ENCODE peak calls at places on chromosomes 11 and 22, in seven cellular contexts. Z is SK-N-SH, O is HepG2, K is K562, X is GM12878, T is H1, Y is GM12892. S is an unnamed sample.

GRCh38 chr22:32996276-32996675 is 61.9 kb downstream of the SYN3 start:
- DNase-seq in Z (no peak), O (no peak), K (no peak), X (no peak), T (no peak), Y (no peak), S (no peak)

GRCh38 chr11:69131644-69132300 is 24.0 kb upstream of the SMIM38 start:
- DNase-seq in Z (peak), O (peak), K (peak), X (no peak), T (peak), Y (no peak), S (no peak)

GRCh38 chr11:83070878-83071640 is 638 bp downstream of the RAB30 start:
- DNase-seq in Z (peak), O (no peak), K (no peak), X (no peak), T (no peak), Y (no peak), S (no peak)

GRCh38 chr11:14105446-14105845 is 142.9 kb downstream of the SPON1 start:
- DNase-seq in Z (no peak), O (no peak), K (no peak), X (no peak), T (no peak), Y (no peak), S (no peak)

GRCh38 chr11:110524227-110524626 is 94.5 kb downstream of the FDX1 start:
- DNase-seq in Z (no peak), O (no peak), K (no peak), X (no peak), T (no peak), Y (no peak), S (no peak)

GRCh38 chr11:127106142-127106541 is 105.6 kb upstream of the KIRREL3 start:
- DNase-seq in Z (no peak), O (no peak), K (no peak), X (no peak), T (no peak), Y (no peak), S (no peak)

GRCh38 chr22:30922151-30922611 is 46.4 kb downstream of the MORC2 start:
- DNase-seq in Z (peak), O (no peak), K (no peak), X (peak), T (no peak), Y (peak), S (peak)

GRCh38 chr11:124889692-124890091 is 8.0 kb downstream of the ROBO4 start:
- DNase-seq in Z (peak), O (no peak), K (no peak), X (no peak), T (no peak), Y (no peak), S (no peak)

GRCh38 chr11:72831521-72832300 is 17.5 kb downstream of the ATG16L2 start:
- DNase-seq in Z (peak), O (peak), K (peak), X (no peak), T (peak), Y (no peak), S (no peak)

GRCh38 chr22:19874307-19875060 is 19.8 kb upstream of the GNB1L start:
- DNase-seq in Z (peak), O (no peak), K (no peak), X (no peak), T (peak), Y (peak), S (peak)

GRCh38 chr22:37175414-37176144 is 12.5 kb downstream of the C1QTNF6 start:
- DNase-seq in Z (peak), O (no peak), K (no peak), X (no peak), T (no peak), Y (no peak), S (no peak)

GRCh38 chr11:129375731-129376657 is at the start of gene BARX2:
- DNase-seq in Z (peak), O (peak), K (peak), X (no peak), T (peak), Y (peak), S (no peak)

GRCh38 chr11:17683378-17684161 is 35.8 kb upstream of the MYOD1 start:
- DNase-seq in Z (no peak), O (peak), K (no peak), X (no peak), T (no peak), Y (no peak), S (no peak)

GRCh38 chr22:20517841-20518592 is 10.6 kb downstream of the MED15 start:
- DNase-seq in Z (no peak), O (no peak), K (no peak), X (no peak), T (no peak), Y (no peak), S (no peak)

GRCh38 chr11:67468056-67468455 is 995 bp downstream of the TMEM134 start:
- DNase-seq in Z (peak), O (no peak), K (no peak), X (no peak), T (no peak), Y (no peak), S (no peak)

GRCh38 chr22:48931452-48931851 is 896.2 kb downstream of the BRD1 start:
- DNase-seq in Z (no peak), O (no peak), K (no peak), X (no peak), T (no peak), Y (no peak), S (no peak)

GRCh38 chr11:11179239-11179638 is 173.8 kb downstream of the CSNK2A3 start:
- DNase-seq in Z (no peak), O (no peak), K (no peak), X (no peak), T (no peak), Y (no peak), S (no peak)

GRCh38 chr11:79507726-79508125 is 66.9 kb upstream of the TENM4 start:
- DNase-seq in Z (no peak), O (no peak), K (no peak), X (no peak), T (no peak), Y (no peak), S (no peak)

GRCh38 chr11:90453525-90453924 is 230.7 kb upstream of the CHORDC1 start:
- DNase-seq in Z (no peak), O (no peak), K (no peak), X (no peak), T (no peak), Y (no peak), S (no peak)

GRCh38 chr11:119479685-119480275 is 56.8 kb upstream of the THY1 start:
- DNase-seq in Z (no peak), O (peak), K (peak), X (no peak), T (peak), Y (no peak), S (no peak)

DNA sequence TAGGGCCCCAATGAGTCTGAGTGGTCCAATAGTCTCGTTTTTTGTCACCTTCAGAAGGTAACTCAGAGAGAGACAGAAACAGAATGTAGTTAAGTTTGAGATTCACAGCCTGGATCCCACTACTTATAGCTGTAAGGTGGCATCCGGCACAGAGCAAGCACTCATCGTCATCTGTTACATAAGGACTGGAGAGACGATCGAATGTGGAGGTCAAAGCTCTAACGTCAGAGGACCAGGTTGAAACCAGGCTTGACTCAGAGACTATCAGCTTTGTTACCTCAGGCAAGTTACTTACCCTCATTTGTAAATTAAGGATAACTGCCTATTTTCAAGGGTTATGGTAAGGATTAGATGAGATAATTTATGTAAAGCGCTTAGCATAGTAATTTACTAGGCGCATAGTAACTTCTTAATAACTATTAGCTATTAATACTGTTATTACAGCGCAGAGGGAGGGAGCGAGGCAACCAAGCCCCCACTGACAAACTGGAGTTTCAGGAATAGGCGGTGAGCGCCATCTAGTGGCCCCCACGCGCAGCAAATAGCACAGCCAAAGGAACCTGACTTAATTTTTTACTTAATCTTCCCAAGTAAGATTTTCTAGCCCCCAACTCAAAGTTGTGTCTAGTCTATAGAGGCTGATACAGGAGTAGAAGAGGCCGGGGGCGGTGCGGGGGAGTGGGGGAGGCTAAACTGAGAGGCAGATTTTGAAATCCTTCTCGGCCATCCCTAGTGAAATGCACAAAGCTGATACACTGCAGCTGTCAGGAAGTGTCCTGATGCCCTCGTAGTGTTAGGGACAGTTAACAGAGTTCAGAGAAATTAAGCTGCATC is 29.0 kb upstream of the API5 start:
- DNase-seq in Z (peak), O (peak), K (peak), X (no peak), T (peak), Y (peak), S (peak)
- TF ChIP-seq TAF1 in Z (no peak), O (no peak), K (no peak), X (no peak), T (no peak), Y (no peak), S (no peak)

DNA sequence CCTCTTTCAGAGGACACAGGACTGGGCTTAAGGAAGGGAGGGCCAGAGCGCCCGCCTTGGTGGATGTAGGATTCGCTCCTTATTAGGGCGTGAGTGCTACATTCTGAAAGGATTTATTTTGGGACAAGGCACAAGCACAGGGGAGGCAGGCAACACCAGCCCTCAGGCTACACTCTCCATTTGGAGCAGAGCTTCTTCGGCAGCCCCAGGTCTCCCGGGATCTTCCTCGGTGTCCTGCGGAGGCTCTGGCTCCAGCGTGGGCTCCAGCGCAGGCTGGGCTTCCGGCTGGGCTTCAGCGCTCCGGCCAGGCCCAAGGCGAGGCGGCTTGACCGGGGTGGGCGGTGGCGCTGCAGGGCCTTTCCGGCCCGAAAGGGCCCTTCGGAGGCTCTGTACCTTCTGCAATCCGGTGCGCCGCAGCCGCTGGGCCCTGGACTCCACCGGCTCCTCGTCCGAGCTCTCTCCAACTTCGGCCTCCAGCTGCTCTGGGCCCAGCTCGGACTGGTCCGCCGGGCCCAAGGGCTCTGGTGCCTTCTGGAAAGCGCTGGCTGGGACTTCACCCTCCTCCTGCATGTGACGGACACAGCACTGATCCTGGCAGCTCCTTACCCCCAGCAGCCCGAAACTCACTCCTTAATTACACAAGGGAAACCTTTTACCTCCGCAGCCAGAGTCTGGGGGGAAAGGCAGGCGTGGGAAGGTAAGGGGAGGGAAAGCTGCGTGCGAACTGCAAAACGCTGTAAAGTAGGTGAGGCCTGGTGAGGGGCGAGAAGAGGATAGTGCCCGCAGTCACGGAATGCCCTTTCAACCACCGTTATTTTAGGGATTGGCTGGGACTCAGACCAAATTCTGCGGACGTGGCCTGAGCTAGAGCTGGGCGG is 1.1 kb downstream of the CAVIN3 start:
- DNase-seq in Z (peak), O (no peak), K (no peak), X (no peak), T (peak), Y (no peak), S (no peak)
- TF ChIP-seq TAF1 in Z (no peak), O (no peak), K (no peak), X (no peak), T (peak), Y (no peak), S (no peak)

DNA sequence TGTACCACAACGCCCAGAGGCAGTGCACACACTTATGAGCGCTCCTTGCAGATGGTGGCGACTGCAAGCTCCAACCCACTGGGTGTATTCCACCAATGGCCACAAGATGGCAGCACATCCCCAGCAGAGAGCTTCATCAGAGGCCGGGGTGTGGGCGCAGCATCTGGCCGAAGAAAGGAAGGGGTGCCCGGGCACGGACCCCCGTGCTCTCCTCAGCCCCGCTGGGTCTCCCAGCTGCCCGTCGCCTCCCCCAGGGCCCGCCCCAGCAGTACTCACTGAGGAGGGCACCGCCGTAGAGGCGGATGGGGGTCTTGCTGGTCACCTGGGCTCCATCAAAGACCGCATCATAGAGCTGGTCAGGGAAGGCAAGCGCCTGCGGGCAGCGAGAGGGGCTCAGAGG is 14.2 kb downstream of the TP53I11 start:
- DNase-seq in Z (peak), O (peak), K (peak), X (no peak), T (peak), Y (peak), S (peak)
- TF ChIP-seq TAF1 in Z (no peak), O (no peak), K (no peak), X (no peak), T (no peak), Y (no peak), S (no peak)

DNA sequence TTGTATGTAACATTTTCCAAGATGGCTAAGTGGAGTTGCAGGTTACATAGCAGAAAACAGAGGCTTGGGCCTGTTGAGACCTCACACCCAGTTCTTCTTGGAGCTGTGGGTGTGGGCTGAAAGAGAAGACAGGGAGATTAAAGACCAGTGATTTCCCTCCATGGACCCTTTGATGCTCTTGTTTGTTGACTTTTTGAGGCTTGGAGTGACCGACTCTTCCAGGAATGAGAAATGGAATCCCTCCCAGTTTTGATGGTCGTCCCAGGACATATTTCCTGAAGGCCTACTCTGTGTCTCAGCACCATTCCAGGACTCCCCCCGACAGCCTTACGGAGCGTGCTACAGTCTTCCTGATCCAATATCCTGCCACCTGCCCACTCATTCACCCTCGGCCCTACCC is 96.9 kb downstream of the PTPRJ start:
- DNase-seq in Z (no peak), O (no peak), K (no peak), X (no peak), T (no peak), Y (no peak), S (no peak)
- TF ChIP-seq TAF1 in Z (no peak), O (no peak), K (no peak), X (no peak), T (no peak), Y (no peak), S (no peak)

GRCh38 chr22:27197618-27198017 is 540.2 kb downstream of the MIAT start:
- DNase-seq in Z (no peak), O (no peak), K (no peak), X (no peak), T (no peak), Y (no peak), S (no peak)
- TF ChIP-seq TAF1 in Z (no peak), O (no peak), K (no peak), X (no peak), T (no peak), Y (no peak), S (no peak)

GRCh38 chr11:100895449-100895848 is 208.4 kb downstream of the ARHGAP42 start:
- DNase-seq in Z (no peak), O (no peak), K (no peak), X (no peak), T (no peak), Y (no peak), S (no peak)

GRCh38 chr11:100888836-100889235 is 201.7 kb downstream of the ARHGAP42 start:
- DNase-seq in Z (no peak), O (no peak), K (no peak), X (no peak), T (no peak), Y (no peak), S (no peak)

GRCh38 chr11:100890779-100891178 is 203.7 kb downstream of the ARHGAP42 start:
- DNase-seq in Z (no peak), O (no peak), K (no peak), X (no peak), T (no peak), Y (no peak), S (no peak)

GRCh38 chr11:100889758-100890157 is 202.7 kb downstream of the ARHGAP42 start:
- DNase-seq in Z (no peak), O (no peak), K (no peak), X (no peak), T (no peak), Y (no peak), S (no peak)

DNA sequence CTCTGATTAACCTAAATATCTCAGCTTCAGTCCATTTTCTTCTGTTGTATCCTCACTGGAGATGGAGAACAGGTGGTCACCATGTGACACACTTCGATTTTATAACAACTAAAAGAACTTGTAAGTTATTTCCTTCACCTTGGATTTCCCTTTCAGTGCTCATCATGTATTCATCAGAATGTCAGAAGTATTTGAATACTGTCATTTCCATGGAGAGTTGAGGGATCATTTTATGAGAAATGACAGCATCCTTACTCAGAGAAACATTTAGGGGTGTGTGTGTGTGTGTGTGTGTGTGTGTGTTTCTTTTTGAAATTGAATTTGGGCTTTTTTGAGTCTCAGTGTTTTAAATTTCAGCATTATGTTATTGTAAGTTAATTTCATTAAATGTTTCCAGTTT is 205.8 kb downstream of the ARHGAP42 start:
- DNase-seq in Z (no peak), O (no peak), K (no peak), X (no peak), T (no peak), Y (no peak), S (no peak)
- TF ChIP-seq TAF1 in Z (no peak), O (no peak), K (no peak), X (no peak), T (no peak), Y (no peak), S (no peak)

GRCh38 chr11:6745465-6746015 is 26.2 kb downstream of the OR2AG2 start:
- DNase-seq in Z (no peak), O (no peak), K (peak), X (peak), T (no peak), Y (no peak), S (no peak)
- TF ChIP-seq TAF1 in Z (no peak), O (no peak), K (no peak), X (peak), T (no peak), Y (peak), S (peak)

DNA sequence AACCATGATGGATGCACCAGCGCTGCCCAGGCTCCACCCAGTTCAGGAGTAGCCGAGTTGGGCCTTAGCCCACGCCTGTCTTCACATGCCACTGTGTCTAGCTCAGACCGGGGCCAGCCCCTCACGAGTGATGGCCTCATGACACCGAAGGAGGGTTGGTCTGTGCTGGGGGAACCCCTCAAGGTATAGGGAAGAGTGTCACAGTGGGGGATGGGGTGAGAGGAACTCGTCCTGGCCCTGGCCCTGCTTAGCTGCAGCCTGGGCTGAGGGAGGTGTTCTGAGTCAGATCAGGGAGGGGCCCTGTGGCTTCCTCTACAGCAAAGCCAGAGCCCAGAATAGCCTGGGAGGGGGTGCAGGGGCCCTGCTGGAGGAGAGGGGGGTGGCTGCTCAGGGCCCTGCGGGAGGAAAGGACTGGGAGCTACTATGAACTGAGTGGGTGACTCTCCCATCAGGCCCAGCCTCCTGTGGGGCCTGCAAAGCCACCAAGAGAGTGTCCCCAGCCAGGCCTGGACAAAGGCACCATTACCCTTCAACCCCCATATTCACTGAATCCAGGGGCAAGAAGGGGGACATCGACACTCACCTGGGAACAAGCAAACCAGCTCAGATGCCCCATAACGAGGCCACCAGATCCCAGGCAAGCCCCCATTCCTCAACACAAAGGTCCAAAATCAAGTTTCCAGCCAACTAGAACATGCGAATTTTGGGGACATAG is 41.2 kb downstream of the IGLL5 start:
- DNase-seq in Z (no peak), O (no peak), K (peak), X (peak), T (no peak), Y (peak), S (peak)
- TF ChIP-seq TAF1 in Z (no peak), O (no peak), K (no peak), X (peak), T (no peak), Y (peak), S (peak)

DNA sequence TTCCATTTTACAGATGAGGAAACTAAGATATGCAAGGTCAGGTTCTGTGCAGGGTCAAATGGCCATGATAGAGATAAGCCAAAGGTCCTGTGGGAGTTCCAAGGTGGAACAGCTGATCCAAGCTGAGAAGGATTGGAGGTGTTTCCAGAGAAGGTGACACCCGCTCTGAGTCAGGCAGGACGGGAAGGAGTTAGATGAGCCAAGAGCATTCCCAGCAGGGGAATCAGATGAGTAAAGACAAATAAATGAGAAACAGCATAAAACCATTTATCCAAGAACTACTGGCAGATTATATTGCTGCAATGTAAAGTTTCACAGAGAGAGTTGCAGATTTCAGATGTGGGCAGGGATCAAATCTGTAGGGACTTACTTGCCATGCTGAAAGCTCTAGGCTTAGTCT is 18.9 kb upstream of the HEPHL1 start:
- DNase-seq in Z (no peak), O (no peak), K (no peak), X (no peak), T (no peak), Y (no peak), S (no peak)
- TF ChIP-seq TAF1 in Z (no peak), O (no peak), K (no peak), X (no peak), T (no peak), Y (no peak), S (no peak)